ENCODE peak calls at places on chromosomes 7 and 10, in ten cellular contexts. O is GM12878, J is keratinocyte, Y is SK-N-SH, F is PC-3, U is fibroblast of lung, R is IMR-90, B is astrocyte, X is HCT116, D is GM23248. H is an unnamed sample.

GRCh38 chr10:117496031-117496430 is 46.5 kb upstream of the EMX2 start:
- DNase-seq in O (no peak), J (no peak), Y (no peak), F (no peak), U (no peak), R (no peak), B (no peak), X (no peak), D (no peak), H (no peak)

GRCh38 chr7:14288701-14289100 is 299.2 kb upstream of the ETV1 start:
- DNase-seq in O (no peak), J (no peak), Y (no peak), F (no peak), U (no peak), R (no peak), B (no peak), X (no peak), D (no peak), H (no peak)

GRCh38 chr10:71090330-71090729 is 122.0 kb upstream of the UNC5B start:
- DNase-seq in O (no peak), J (no peak), Y (no peak), F (no peak), U (no peak), R (no peak), B (no peak), X (no peak), D (no peak), H (no peak)

GRCh38 chr7:57821438-57822382 is 371.7 kb downstream of the ZNF716 start:
- DNase-seq in O (no peak), J (no peak), Y (peak; percentile 61), F (no peak), U (no peak), R (no peak), B (no peak), X (no peak), D (no peak), H (no peak)

GRCh38 chr7:79453558-79454324 is at the start of gene MAGI2:
- DNase-seq in O (no peak), J (no peak), Y (peak; percentile 94), F (no peak), U (peak; percentile 82), R (peak; percentile 84), B (peak; percentile 70), X (no peak), D (peak; percentile 83), H (no peak)

GRCh38 chr7:151063212-151063561 is 3.8 kb downstream of the SLC4A2 start:
- DNase-seq in O (no peak), J (no peak), Y (no peak), F (peak; percentile 52), U (peak; percentile 67), R (peak; percentile 69), B (peak; percentile 57), X (no peak), D (peak; percentile 90), H (no peak)

GRCh38 chr7:100568936-100569844 is 4.5 kb downstream of the SAP25 start:
- DNase-seq in O (no peak), J (no peak), Y (peak; percentile 79), F (no peak), U (peak; percentile 38), R (no peak), B (no peak), X (no peak), D (peak; percentile 61), H (peak; percentile 57)

GRCh38 chr7:75928600-75928939 is 13.6 kb downstream of the POR start:
- DNase-seq in O (peak; percentile 61), J (no peak), Y (no peak), F (no peak), U (no peak), R (no peak), B (no peak), X (no peak), D (no peak), H (no peak)

GRCh38 chr7:83613232-83613631 is 35.7 kb downstream of the SEMA3E start:
- DNase-seq in O (no peak), J (no peak), Y (no peak), F (no peak), U (peak; percentile 27), R (no peak), B (peak; percentile 25), X (no peak), D (peak; percentile 42), H (no peak)

GRCh38 chr7:329691-330281 is 39.8 kb downstream of the FOXL3 start:
- DNase-seq in O (no peak), J (no peak), Y (no peak), F (no peak), U (no peak), R (no peak), B (no peak), X (no peak), D (no peak), H (no peak)

GRCh38 chr7:103810112-103810744 is 179.2 kb downstream of the RELN start:
- DNase-seq in O (no peak), J (no peak), Y (peak; percentile 14), F (no peak), U (no peak), R (no peak), B (no peak), X (no peak), D (no peak), H (no peak)

GRCh38 chr10:78657622-78658165 is 411.1 kb upstream of the ZMIZ1 start:
- DNase-seq in O (no peak), J (peak; percentile 4), Y (peak; percentile 60), F (peak; percentile 99), U (peak; percentile 53), R (peak; percentile 43), B (peak; percentile 41), X (peak; percentile 43), D (peak; percentile 79), H (peak; percentile 87)

GRCh38 chr10:44934416-44935200 is 23.5 kb downstream of the TMEM72 start:
- DNase-seq in O (no peak), J (no peak), Y (no peak), F (no peak), U (peak; percentile 12), R (no peak), B (no peak), X (no peak), D (no peak), H (no peak)

GRCh38 chr7:106056513-106057203 is 55.5 kb downstream of the SYPL1 start:
- DNase-seq in O (no peak), J (no peak), Y (peak; percentile 88), F (peak; percentile 92), U (peak; percentile 55), R (peak; percentile 69), B (peak; percentile 37), X (peak; percentile 57), D (peak; percentile 87), H (peak; percentile 93)

GRCh38 chr7:30657131-30657530 is 25.1 kb downstream of the CRHR2 start:
- DNase-seq in O (no peak), J (no peak), Y (no peak), F (no peak), U (no peak), R (no peak), B (no peak), X (no peak), D (no peak), H (no peak)

GRCh38 chr10:6843477-6843876 is 263.4 kb upstream of the PRKCQ start:
- DNase-seq in O (peak; percentile 1), J (no peak), Y (no peak), F (no peak), U (no peak), R (no peak), B (no peak), X (no peak), D (no peak), H (peak; percentile 36)

GRCh38 chr10:22410846-22411245 is 65.5 kb downstream of the SPAG6 start:
- DNase-seq in O (no peak), J (no peak), Y (no peak), F (no peak), U (no peak), R (no peak), B (no peak), X (no peak), D (no peak), H (no peak)
- H2AFZ ChIP-seq in O (no peak overlapping the region), J (no peak overlapping the region), Y (no peak overlapping the region), F (no peak overlapping the region), U (no peak overlapping the region), R (no peak overlapping the region), B (no peak overlapping the region), X (no peak overlapping the region), D (no peak overlapping the region), H (no peak overlapping the region)

GRCh38 chr10:93513091-93513490 is 16.7 kb downstream of the CEP55 start:
- DNase-seq in O (no peak), J (no peak), Y (no peak), F (no peak), U (no peak), R (no peak), B (no peak), X (no peak), D (no peak), H (no peak)
- H3K36me3 ChIP-seq in O (peaks cover 18% of the 10 kb centered on the region), J (peaks cover 3% of the 10 kb centered on the region), Y (peaks cover 28% of the 10 kb centered on the region), F (peaks cover 27% of the 10 kb centered on the region), U (no peaks in the 10 kb centered on the region), R (no peaks in the 10 kb centered on the region), B (peaks cover 3% of the 10 kb centered on the region), X (peaks cover 43% of the 10 kb centered on the region), D (no peaks in the 10 kb centered on the region), H (peaks cover 90% of the 10 kb centered on the region)

DNA sequence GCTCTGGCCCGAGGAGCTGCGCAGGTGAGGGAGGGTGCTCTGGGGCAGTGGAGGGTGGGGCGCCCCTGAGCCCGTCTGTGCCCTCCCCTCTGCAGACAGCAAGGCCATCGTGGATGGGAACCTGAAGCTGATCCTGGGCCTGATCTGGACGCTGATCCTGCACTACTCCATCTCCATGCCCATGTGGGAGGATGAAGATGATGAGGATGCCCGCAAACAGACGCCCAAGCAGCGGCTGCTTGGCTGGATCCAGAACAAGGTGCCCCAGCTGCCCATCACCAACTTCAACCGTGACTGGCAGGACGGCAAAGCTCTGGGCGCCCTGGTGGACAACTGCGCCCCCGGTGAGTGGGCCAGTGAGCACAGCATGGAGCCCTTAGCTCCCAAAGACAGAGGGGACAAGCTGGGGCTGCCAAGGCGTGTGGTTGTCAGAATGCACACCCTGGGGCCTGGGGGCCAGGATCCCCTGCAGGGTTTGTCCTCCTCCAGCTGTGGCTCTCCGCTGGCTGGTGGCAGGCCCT is 5.1 kb downstream of the FLNC start:
- DNase-seq in O (no peak), J (no peak), Y (peak; percentile 39), F (no peak), U (no peak), R (no peak), B (no peak), X (no peak), D (no peak), H (no peak)
- H3K4me1 ChIP-seq in O (peaks cover 8% of the 10 kb centered on the region), J (peaks cover 4% of the 10 kb centered on the region), Y (peaks cover 19% of the 10 kb centered on the region), F (peaks cover 29% of the 10 kb centered on the region), U (peaks cover 11% of the 10 kb centered on the region), R (peaks cover 21% of the 10 kb centered on the region), B (peaks cover 42% of the 10 kb centered on the region), X (peaks cover 37% of the 10 kb centered on the region), D (peaks cover 19% of the 10 kb centered on the region), H (peaks cover 14% of the 10 kb centered on the region)

DNA sequence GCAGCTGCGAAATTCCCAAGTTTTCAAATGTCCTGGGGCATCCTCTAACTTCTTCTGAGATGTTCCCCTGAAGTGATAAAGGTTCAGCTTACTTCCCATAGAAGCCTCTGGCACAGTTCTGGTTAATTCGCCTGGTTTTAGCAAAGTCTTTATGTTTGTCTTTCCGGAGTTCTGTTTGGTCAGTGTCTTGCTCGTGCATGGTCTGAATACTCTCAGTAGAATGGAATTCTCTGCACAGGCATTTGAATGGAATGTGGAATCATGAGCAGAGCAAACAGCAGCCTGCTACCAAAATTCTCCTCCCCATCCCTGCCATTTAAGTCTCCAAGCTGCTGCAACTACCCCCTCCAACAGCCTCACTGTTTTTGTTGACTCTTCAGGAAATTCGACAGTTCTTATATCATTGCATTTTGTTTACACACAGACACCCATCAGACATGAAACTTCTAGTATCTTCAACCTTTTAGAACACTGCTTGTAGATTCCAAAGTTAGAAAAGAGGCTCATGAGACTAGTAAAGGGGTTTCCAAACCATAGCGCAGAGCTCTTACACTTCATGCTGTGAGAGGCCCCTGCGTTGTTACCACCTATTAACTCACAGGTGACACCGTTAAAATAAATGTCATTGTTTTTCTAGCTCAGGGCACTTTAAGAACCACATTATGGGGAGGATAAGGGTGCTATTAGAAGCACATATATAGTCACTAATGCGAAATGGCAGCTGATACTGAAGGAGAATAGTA is 129.7 kb downstream of the PLCE1 start:
- DNase-seq in O (no peak), J (no peak), Y (no peak), F (peak; percentile 90), U (peak; percentile 93), R (peak; percentile 93), B (peak; percentile 87), X (no peak), D (peak; percentile 92), H (no peak)
- H2AFZ ChIP-seq in O (no peak overlapping the region), J (no peak overlapping the region), Y (peak overlapping the region; percentile 35), F (no peak overlapping the region), U (no peak overlapping the region), R (no peak overlapping the region), B (no peak overlapping the region), X (no peak overlapping the region), D (peak overlapping the region; percentile 46), H (no peak overlapping the region)